ENCODE peak calls at places on chromosomes 16 and 17, in four cellular contexts. C, G, U and J are unnamed samples.
A peak's percentile ranks its signal among the peaks of the same experiment; 100 is the strongest.

GRCh38 chr17:73131993-73132595 is 32.7 kb upstream of the SSTR2 start:
- DNase-seq in G (no peak), C (no peak), U (no peak), J (peak; percentile 18)

GRCh38 chr16:6573577-6573976 is 759.1 kb upstream of the RBFOX1 start:
- DNase-seq in C (peak; percentile 14), G (no peak), U (peak; percentile 68), J (no peak)

GRCh38 chr17:4104506-4104905 is 38.3 kb downstream of the ZZEF1 start:
- DNase-seq in U (no peak), C (no peak), G (no peak), J (no peak)

GRCh38 chr17:65085397-65085796 is 28.9 kb upstream of the GNA13 start:
- DNase-seq in U (no peak), C (no peak), G (no peak), J (no peak)

GRCh38 chr17:7404737-7405412 is 978 bp upstream of the TMEM256 start:
- DNase-seq in C (peak; percentile 64), G (peak; percentile 60), U (peak; percentile 75), J (no peak)

GRCh38 chr16:17757808-17758207 is 287.0 kb upstream of the XYLT1 start:
- DNase-seq in U (no peak), C (no peak), G (no peak), J (no peak)

GRCh38 chr16:88005148-88005547 is 53.9 kb downstream of the BANP start:
- DNase-seq in C (no peak), G (no peak), U (peak; percentile 38), J (peak; percentile 20)

GRCh38 chr16:4723071-4723767 is 10.9 kb downstream of the ANKS3 start:
- DNase-seq in C (no peak), U (no peak), G (no peak), J (no peak)

GRCh38 chr16:89471225-89471624 is 19.1 kb downstream of the ANKRD11 start:
- DNase-seq in C (no peak), G (no peak), U (no peak), J (no peak)

GRCh38 chr16:11914759-11915643 is 755 bp downstream of the GSPT1 start:
- DNase-seq in U (peak; percentile 57), G (peak; percentile 41), C (peak; percentile 38), J (no peak)
- TF ChIP-seq CTCF in U (no peak), G (no peak), C (peak; percentile 28), J (no peak)

GRCh38 chr16:29141586-29142324 is 156.9 kb downstream of the LAT start:
- DNase-seq in G (no peak), C (no peak), U (no peak), J (no peak)
- TF ChIP-seq CTCF in G (no peak), C (no peak), U (no peak), J (no peak)

GRCh38 chr17:74748279-74748528 is 224 bp upstream of the NHERF1 start:
- DNase-seq in C (no peak), U (no peak), G (no peak), J (no peak)
- TF ChIP-seq CTCF in C (peak; percentile 40), U (no peak), G (no peak), J (no peak)

GRCh38 chr17:78137392-78138203 is 7.0 kb downstream of the TMC8 start:
- DNase-seq in C (no peak), G (no peak), U (no peak), J (no peak)
- TF ChIP-seq CTCF in C (no peak), G (no peak), U (peak; percentile 25), J (no peak)

DNA sequence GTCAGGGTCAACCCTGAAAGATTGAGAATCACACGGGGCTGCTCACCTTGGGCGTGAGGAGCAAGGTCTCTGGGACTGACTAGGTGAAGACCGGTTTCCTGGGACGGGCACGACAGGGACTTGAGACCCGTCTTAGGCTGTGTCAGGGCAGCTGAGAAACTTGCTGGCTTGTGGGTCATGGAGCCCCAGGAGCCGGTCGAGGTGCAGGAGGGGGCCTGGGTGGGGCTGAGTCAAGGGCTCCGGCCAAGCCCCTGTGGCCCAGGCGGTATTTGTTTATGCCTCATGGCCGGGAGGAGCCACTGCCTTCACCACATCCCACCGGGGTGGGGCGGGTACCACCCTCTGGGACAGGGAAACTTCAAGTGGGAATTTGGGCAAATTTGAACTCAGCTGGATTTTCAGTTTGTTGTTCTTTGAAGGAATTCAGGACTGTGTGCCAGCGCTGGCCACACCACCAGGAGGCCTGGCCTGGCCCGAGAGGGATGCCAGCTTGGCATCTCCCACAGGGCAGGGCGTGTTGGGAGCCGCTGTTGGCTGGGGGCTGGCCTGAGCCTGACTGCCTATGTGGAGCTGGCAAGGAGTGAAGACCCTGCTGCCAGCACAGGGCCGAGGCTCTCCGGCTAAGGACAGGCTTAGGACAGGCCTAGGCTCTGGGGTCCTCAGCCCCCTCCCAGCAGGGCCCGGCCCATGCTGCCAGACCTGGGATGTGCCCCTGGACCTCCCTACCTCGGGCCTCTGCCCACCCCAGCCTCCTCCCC is 116.1 kb downstream of the METRNL start:
- DNase-seq in C (peak; percentile 60), G (peak; percentile 77), U (no peak), J (peak; percentile 12)
- TF ChIP-seq CTCF in C (peak; percentile 39), G (no peak), U (no peak), J (no peak)

DNA sequence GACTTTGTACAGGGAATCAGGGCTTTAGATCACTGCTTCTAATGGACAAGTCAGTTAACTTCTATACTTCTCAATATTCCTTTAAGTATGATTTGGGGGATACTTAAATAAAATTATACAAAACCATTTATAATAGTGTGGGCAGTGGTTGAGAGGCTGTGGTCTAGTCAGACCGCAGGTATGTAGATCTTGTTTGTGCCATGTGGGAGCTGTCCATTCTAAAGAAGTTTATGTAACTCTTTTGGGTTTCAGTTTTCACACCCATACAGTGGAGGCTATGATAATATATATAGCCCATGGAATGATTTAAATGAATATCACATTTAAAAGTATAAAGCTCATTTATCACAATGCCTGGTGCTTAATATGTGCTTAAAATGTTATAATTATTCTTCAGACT is 654.3 kb upstream of the KIF2B start:
- DNase-seq in G (no peak), U (no peak), C (no peak), J (no peak)
- TF ChIP-seq CTCF in G (no peak), U (no peak), C (no peak), J (no peak)

GRCh38 chr16:11880047-11880446 is 28.7 kb upstream of the RSL1D1 start:
- DNase-seq in U (no peak), G (no peak), C (no peak), J (no peak)
- TF ChIP-seq CTCF in U (no peak), G (no peak), C (no peak), J (no peak)

GRCh38 chr16:72848045-72848410 is 199.9 kb downstream of the ZFHX3 start:
- DNase-seq in G (no peak), U (no peak), C (no peak), J (no peak)

GRCh38 chr16:72850863-72851262 is 197.1 kb downstream of the ZFHX3 start:
- DNase-seq in G (no peak), U (no peak), C (no peak), J (no peak)

GRCh38 chr16:72847187-72848044 is 200.5 kb downstream of the ZFHX3 start:
- DNase-seq in U (no peak), G (no peak), C (no peak), J (no peak)

GRCh38 chr16:72850021-72850420 is 197.9 kb downstream of the ZFHX3 start:
- DNase-seq in G (no peak), U (no peak), C (no peak), J (no peak)

GRCh38 chr16:72848759-72849664 is 198.9 kb downstream of the ZFHX3 start:
- DNase-seq in C (peak; percentile 90), U (peak; percentile 53), G (peak; percentile 92), J (no peak)
- TF ChIP-seq CTCF in C (no peak), U (no peak), G (no peak), J (no peak)